ENCODE peak calls at places on chromosomes 13 and 19, in seven cellular contexts. G is H54; I is NCI-H2029; N is T-helper 9 cell; X is stimulated activated CD4-positive, alpha-beta T cell treated with anti-CD3 and anti-CD28 coated beads, Interleukin-1b, Interleukin-23, amount 100 ng/mL, for 24 hours; K is RWPE1; O is CD4-positive, alpha-beta T cell. Z is an unnamed sample.

GRCh38 chr13:92989301-92989700 is 237.3 kb upstream of the GPC6 start:
- DNase-seq in O (no peak), X (no peak), N (no peak), G (no peak), I (no peak), K (no peak), Z (no peak)

GRCh38 chr13:59269476-59269875 is 894.3 kb downstream of the DIAPH3 start:
- DNase-seq in K (peak; percentile 31), O (no peak), X (no peak), I (no peak), G (no peak), N (no peak), Z (no peak)

GRCh38 chr19:3868770-3869456 is at the start of gene ZFR2:
- DNase-seq in X (no peak), O (no peak), I (no peak), G (no peak), K (no peak), N (peak; percentile 5), Z (no peak)

GRCh38 chr13:103156346-103156998 is 90.3 kb upstream of the SLC10A2 start:
- DNase-seq in I (no peak), O (no peak), K (no peak), X (no peak), N (no peak), G (no peak), Z (no peak)

GRCh38 chr13:46667687-46668281 is 114.8 kb downstream of the LRCH1 start:
- DNase-seq in I (no peak), K (no peak), N (no peak), G (no peak), X (no peak), O (no peak), Z (no peak)

GRCh38 chr13:29993716-29994488 is 143.5 kb upstream of the UBL3 start:
- DNase-seq in G (peak; percentile 35), K (no peak), I (no peak), X (no peak), N (no peak), O (no peak), Z (no peak)

GRCh38 chr19:42563352-42564210 is 31.1 kb downstream of the CEACAM8 start:
- DNase-seq in X (peak; percentile 1), O (peak; percentile 2), G (peak; percentile 60), N (no peak), K (peak; percentile 67), I (no peak), Z (no peak)

GRCh38 chr19:467554-467953 is 6.7 kb upstream of the SHC2 start:
- DNase-seq in O (no peak), I (no peak), G (no peak), N (no peak), K (no peak), X (no peak), Z (no peak)

GRCh38 chr19:57099199-57099661 is 20.6 kb upstream of the USP29 start:
- DNase-seq in I (peak; percentile 32), N (peak; percentile 42), G (peak; percentile 94), X (peak; percentile 24), K (no peak), O (peak; percentile 11), Z (peak; percentile 6)

GRCh38 chr19:18875726-18876125 is 20.2 kb downstream of the CERS1 start:
- DNase-seq in X (no peak), N (no peak), G (no peak), K (no peak), O (no peak), I (no peak), Z (no peak)

GRCh38 chr19:48341006-48341405 is 15.7 kb downstream of the EMP3 start:
- DNase-seq in I (peak; percentile 32), X (no peak), N (no peak), G (no peak), O (no peak), K (peak; percentile 86), Z (no peak)

GRCh38 chr13:74450976-74451375 is 316.8 kb upstream of the KLF12 start:
- DNase-seq in O (no peak), K (no peak), I (no peak), G (no peak), N (no peak), X (no peak), Z (no peak)

Z was measured in CD8-positive, alpha-beta memory T cell.